ENCODE peak calls at places on chromosomes 5 and 9, in five cellular contexts. M is heart right ventricle, R is neuronal stem cell, Q is cardiac muscle cell, W is HCT116. A is an unnamed sample. For H3K9me3, the result is how much of the 10 kb centered on the place peaks cover.

GRCh38 chr5:122091942-122092600 is 14.0 kb upstream of the LOX start:
- DNase-seq in M (no peak), R (peak), Q (peak), W (peak), A (no peak)

GRCh38 chr9:136587145-136587943 is 41.5 kb upstream of the NOTCH1 start:
- DNase-seq in M (peak), R (no peak), Q (peak), W (no peak), A (peak)

GRCh38 chr9:101485873-101486692 is 47.6 kb upstream of the RNF20 start:
- DNase-seq in M (peak), R (peak), Q (peak), W (peak), A (no peak)

GRCh38 chr5:31463341-31463740 is 68.6 kb downstream of the DROSHA start:
- DNase-seq in M (no peak), R (no peak), Q (peak), W (no peak), A (no peak)

GRCh38 chr5:3080366-3080765 is 328.9 kb upstream of the IRX2 start:
- DNase-seq in M (no peak), R (no peak), Q (no peak), W (no peak), A (no peak)

GRCh38 chr5:158431369-158432029 is 572.6 kb upstream of the CLINT1 start:
- DNase-seq in M (no peak), R (no peak), Q (peak), W (no peak), A (no peak)

GRCh38 chr9:93302586-93303257 is 118.8 kb downstream of the WNK2 start:
- DNase-seq in M (no peak), R (peak), Q (peak), W (peak), A (peak)

GRCh38 chr9:69577123-69577522 is 95.0 kb downstream of the APBA1 start:
- DNase-seq in M (no peak), R (no peak), Q (no peak), W (no peak), A (no peak)

GRCh38 chr9:114413909-114414308 is 26.1 kb upstream of the AKNA start:
- DNase-seq in M (no peak), R (no peak), Q (peak), W (no peak), A (no peak)

GRCh38 chr9:37425298-37425752 is 2.8 kb downstream of the GRHPR start:
- DNase-seq in M (no peak), R (no peak), Q (peak), W (no peak), A (no peak)

GRCh38 chr9:121634800-121635261 is 16.6 kb upstream of the DAB2IP start:
- DNase-seq in M (no peak), R (peak), Q (peak), W (no peak), A (peak)

GRCh38 chr5:177089825-177090641 is 3.3 kb downstream of the FGFR4 start:
- DNase-seq in M (no peak), R (no peak), Q (no peak), W (no peak), A (no peak)

GRCh38 chr9:18250051-18250450 is 223.9 kb upstream of the ADAMTSL1 start:
- DNase-seq in M (no peak), R (no peak), Q (no peak), W (no peak), A (no peak)

GRCh38 chr5:5572010-5572982 is 149.8 kb downstream of the ICE1 start:
- DNase-seq in M (peak), R (no peak), Q (no peak), W (no peak), A (no peak)

GRCh38 chr5:6710078-6710477 is 3.2 kb upstream of the TENT4A start:
- DNase-seq in M (no peak), R (no peak), Q (no peak), W (no peak), A (no peak)

GRCh38 chr5:63959177-63959982 is 2.9 kb downstream of the HTR1A start:
- DNase-seq in M (no peak), R (peak), Q (peak), W (no peak), A (no peak)

GRCh38 chr5:31193591-31194457 is at the start of gene CDH6:
- DNase-seq in M (peak), R (peak), Q (peak), W (no peak), A (peak)

GRCh38 chr9:4489919-4490704 is at the start of gene SLC1A1:
- DNase-seq in M (peak), R (peak), Q (peak), W (peak), A (peak)

GRCh38 chr5:980001-980588 is 28.5 kb upstream of the NKD2 start:
- DNase-seq in M (no peak), R (peak), Q (no peak), W (no peak), A (no peak)

GRCh38 chr5:124650960-124651662 is 95.3 kb downstream of the ZNF608 start:
- DNase-seq in M (no peak), R (no peak), Q (peak), W (no peak), A (no peak)

GRCh38 chr5:176152191-176152932 is 85.9 kb upstream of the SIMC1 start:
- DNase-seq in M (no peak), R (peak), Q (no peak), W (no peak), A (peak)

GRCh38 chr5:176564002-176564401 is 14.9 kb downstream of the CDHR2 start:
- DNase-seq in M (no peak), R (no peak), Q (peak), W (no peak), A (no peak)

GRCh38 chr5:138466900-138467710 is 1.8 kb downstream of the EGR1 start:
- DNase-seq in M (no peak), R (no peak), Q (peak), W (no peak), A (no peak)

GRCh38 chr5:128197911-128198522 is 114.5 kb downstream of the SLC12A2 start:
- DNase-seq in M (no peak), R (no peak), Q (no peak), W (no peak), A (no peak)

GRCh38 chr9:99726758-99727157 is 94.9 kb upstream of the NR4A3 start:
- DNase-seq in M (no peak), R (no peak), Q (no peak), W (no peak), A (no peak)

GRCh38 chr5:166358127-166358840 is 1933.2 kb upstream of the WWC1 start:
- DNase-seq in M (no peak), R (no peak), Q (peak), W (no peak), A (no peak)

GRCh38 chr9:70043285-70043684 is 363 bp upstream of the MAMDC2 start:
- DNase-seq in M (no peak), R (peak), Q (no peak), W (no peak), A (peak)

GRCh38 chr5:177327539-177328522 is 16.1 kb upstream of the MXD3 start:
- DNase-seq in M (no peak), R (no peak), Q (peak), W (no peak), A (no peak)

GRCh38 chr5:166880456-166880855 is 1411.0 kb upstream of the WWC1 start:
- DNase-seq in M (no peak), R (no peak), Q (no peak), W (no peak), A (no peak)

GRCh38 chr5:2193923-2194555 is 311.3 kb upstream of the IRX4 start:
- DNase-seq in M (no peak), R (no peak), Q (no peak), W (no peak), A (no peak)

GRCh38 chr9:113858282-113858681 is 17.8 kb upstream of the ZNF618 start:
- DNase-seq in M (no peak), R (no peak), Q (no peak), W (no peak), A (no peak)

GRCh38 chr9:121510766-121511555 is 11.3 kb upstream of the GGTA1 start:
- DNase-seq in M (peak), R (no peak), Q (no peak), W (no peak), A (no peak)

GRCh38 chr5:72314571-72315172 is 5.4 kb downstream of the MRPS27 start:
- DNase-seq in M (no peak), R (no peak), Q (peak), W (no peak), A (peak)

DNA sequence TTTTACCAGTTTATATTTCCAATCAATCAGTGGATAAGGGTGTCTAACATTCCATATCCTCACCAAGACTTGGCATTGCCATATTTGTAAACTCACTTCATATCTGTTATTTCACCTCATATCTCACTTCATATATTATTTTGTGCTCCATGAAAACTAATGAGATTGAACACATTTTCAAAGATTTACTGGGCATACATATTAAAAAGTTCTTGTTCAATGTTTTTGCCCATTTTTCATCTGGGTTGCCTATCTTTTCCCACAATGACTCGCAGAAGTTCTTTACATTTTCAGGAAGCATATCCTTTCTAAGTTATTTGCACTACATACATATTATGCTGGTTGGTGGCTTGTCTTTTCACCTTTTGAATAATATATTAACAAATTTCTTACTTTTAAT is 15.3 kb downstream of the ZNF510 start:
- DNase-seq in M (no peak), R (no peak), Q (no peak), W (no peak), A (no peak)
- H3K9me3 ChIP-seq in M (under half), R (under half), Q (under half), W (under half), A (under half)

DNA sequence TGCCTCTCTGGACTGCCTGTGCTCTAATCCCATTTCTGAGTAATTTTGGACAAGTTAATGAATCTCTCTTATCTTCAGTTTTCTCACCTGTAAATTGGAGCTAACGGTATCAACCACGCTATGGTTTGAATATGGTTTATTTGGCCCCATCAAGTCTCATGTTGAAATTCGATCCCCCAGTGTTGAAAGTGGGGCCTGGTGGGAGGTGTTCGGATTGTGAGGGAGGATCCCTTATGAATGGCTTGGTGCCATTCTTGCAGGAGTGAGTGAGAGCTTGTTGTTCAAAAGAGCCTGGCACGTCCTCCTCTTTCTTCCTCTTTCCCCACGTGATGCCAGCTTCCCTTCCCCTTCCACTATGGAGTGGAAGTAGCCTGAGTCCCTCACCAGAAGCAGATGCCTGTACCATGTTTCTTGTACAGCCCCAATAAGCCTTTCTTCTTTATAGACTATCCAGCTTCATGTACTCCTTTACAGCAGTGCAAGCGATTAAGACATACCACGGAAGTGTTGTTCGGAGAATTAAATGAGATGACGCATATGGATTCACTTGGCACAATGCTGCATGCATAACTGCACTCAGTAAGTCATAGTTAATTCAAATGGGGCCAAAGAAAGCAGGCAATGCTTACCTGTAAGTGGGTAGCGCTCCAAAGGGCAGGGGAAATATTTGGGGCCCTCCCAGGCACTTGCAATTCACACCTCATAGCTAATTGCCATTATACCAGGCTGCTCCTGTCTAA is 7.9 kb upstream of the ADRA1B start:
- DNase-seq in M (no peak), R (no peak), Q (peak), W (no peak), A (no peak)
- H3K9me3 ChIP-seq in M (under half), R (under half), Q (under half), W (under half), A (under half)

GRCh38 chr5:171309526-171310333 is 682 bp downstream of the TLX3 start:
- DNase-seq in M (no peak), R (no peak), Q (no peak), W (peak), A (no peak)

GRCh38 chr5:171310334-171310815 is 1.3 kb downstream of the TLX3 start:
- DNase-seq in M (no peak), R (no peak), Q (no peak), W (no peak), A (no peak)

GRCh38 chr5:171308453-171309275 is at the start of gene TLX3:
- DNase-seq in M (no peak), R (no peak), Q (peak), W (peak), A (no peak)

GRCh38 chr5:171307843-171308452 is 1.1 kb upstream of the TLX3 start:
- DNase-seq in M (no peak), R (no peak), Q (no peak), W (no peak), A (no peak)

GRCh38 chr5:171309276-171309525 is 153 bp downstream of the TLX3 start:
- DNase-seq in M (no peak), R (no peak), Q (no peak), W (no peak), A (no peak)
- H3K9me3 ChIP-seq in M (under half), R (under half), Q (under half), W (under half), A (under half)

DNA sequence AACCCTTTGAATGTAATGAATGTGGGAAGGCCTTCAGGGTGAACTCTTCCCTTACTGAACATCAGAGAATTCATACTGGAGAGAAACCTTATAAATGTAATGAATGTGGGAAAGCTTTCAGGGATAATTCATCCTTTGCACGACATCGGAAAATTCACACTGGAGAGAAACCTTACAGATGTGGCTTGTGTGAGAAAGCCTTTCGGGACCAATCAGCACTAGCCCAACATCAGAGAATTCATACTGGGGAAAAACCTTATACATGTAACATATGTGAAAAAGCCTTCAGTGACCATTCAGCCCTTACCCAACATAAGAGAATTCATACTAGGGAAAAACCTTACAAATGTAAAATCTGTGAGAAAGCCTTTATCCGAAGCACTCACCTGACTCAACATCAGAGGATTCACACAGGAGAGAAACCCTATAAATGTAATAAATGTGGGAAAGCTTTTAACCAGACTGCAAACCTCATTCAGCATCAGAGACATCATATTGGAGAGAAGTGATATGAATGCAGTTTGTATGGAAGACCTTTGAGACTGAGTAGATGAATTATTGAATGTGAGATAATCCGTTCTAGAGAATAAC is 24.6 kb downstream of the ZNF454 start:
- DNase-seq in M (no peak), R (no peak), Q (no peak), W (no peak), A (no peak)
- H3K9me3 ChIP-seq in M (under half), R (half or more), Q (under half), W (under half), A (under half)

DNA sequence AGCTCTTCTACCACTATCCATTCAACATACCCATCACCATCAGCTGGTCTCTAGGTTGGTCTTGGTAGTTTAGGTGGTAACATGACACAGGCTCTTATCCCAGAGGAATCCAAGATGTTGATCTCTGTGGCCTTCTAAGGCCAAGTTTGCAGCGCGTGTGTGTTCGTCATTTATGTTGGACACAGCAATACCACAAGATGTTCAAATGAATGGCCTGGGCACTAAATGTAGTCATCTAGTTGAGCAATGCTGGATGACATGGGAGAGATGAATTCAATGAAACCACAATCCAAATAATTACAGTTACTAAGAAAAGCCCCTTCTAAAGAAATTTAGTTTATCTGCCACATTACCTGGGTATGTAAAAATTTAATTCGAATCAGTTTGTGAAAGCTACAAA is 292.4 kb downstream of the MRPS30 start:
- DNase-seq in M (no peak), R (no peak), Q (no peak), W (no peak), A (no peak)
- H3K9me3 ChIP-seq in M (under half), R (under half), Q (under half), W (under half), A (under half)

GRCh38 chr9:137956688-137957385 is 79.3 kb downstream of the CACNA1B start:
- DNase-seq in M (no peak), R (no peak), Q (no peak), W (no peak), A (no peak)
- H3K9me3 ChIP-seq in M (under half), R (under half), Q (under half), W (under half), A (under half)

GRCh38 chr5:92421937-92422336 is 1038.8 kb upstream of the ARRDC3 start:
- DNase-seq in M (no peak), R (peak), Q (no peak), W (peak), A (no peak)
- H3K9me3 ChIP-seq in M (under half), R (under half), Q (under half), W (under half), A (under half)

GRCh38 chr5:52807723-52808122 is 20.0 kb downstream of the ITGA1 start:
- DNase-seq in M (no peak), R (no peak), Q (no peak), W (no peak), A (no peak)
- H3K9me3 ChIP-seq in M (under half), R (under half), Q (under half), W (under half), A (under half)

DNA sequence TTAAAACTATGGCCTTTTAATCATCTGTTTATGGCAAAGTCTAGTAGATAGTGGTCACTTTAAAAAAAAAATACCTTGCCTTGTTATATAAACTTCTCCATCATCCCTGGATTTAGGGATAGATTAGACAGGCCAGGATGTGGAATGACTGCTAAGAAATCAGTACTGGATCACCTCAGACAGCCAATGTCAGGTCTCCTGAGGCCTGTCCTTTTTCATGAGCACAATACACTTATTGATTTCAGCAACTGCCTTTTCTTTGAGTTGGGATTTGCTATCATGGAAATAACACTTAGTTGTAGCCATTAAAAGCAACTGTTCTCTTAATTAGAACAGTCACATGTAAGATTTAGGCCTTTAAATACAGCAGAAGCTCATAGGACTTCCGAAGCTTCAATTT is 77.9 kb downstream of the NLN start:
- DNase-seq in M (no peak), R (no peak), Q (no peak), W (no peak), A (no peak)
- H3K9me3 ChIP-seq in M (under half), R (under half), Q (under half), W (under half), A (under half)

DNA sequence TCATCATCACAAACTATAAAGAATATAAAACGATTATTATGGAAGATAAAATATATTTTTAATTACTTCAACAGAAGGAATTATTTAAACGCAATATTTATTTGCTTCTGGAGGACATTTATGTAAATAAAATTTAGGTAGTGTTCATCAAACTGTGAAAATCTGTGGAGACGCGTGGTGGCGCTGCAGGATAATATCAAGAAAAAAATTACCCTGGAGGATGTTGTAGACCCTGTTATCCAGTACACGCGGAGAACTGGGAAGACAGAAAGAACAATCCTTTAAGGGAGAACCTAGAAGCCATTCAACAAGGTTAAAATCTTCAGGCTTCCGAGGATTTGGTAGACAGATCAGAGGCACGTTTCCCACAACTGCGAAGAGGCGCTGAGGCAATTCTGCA is at the start of gene PCDHB12:
- DNase-seq in M (no peak), R (no peak), Q (no peak), W (no peak), A (no peak)
- H3K9me3 ChIP-seq in M (under half), R (under half), Q (under half), W (under half), A (under half)

A was measured in HAP-1.